ENCODE peak calls at places on chromosomes 11 and 22, in seven cellular contexts. S, J, M, L, H, D and P are unnamed samples.

GRCh38 chr22:12601870-12602779 is 2925.9 kb upstream of the OR11H1 start:
- DNase-seq in S (no peak), L (no peak), D (peak; percentile 61), M (no peak), H (no peak), J (peak; percentile 95), P (no peak)

GRCh38 chr11:121661796-121662508 is 209.2 kb upstream of the SORL1-AS1 start:
- DNase-seq in S (no peak), L (no peak), H (no peak), D (no peak), J (no peak), M (no peak), P (no peak)

GRCh38 chr11:45343988-45344387 is 57.8 kb upstream of the SYT13 start:
- DNase-seq in M (no peak), H (no peak), J (no peak), D (no peak), S (no peak), L (no peak), P (no peak)

GRCh38 chr11:118841469-118842222 is 42.0 kb upstream of the CXCR5 start:
- DNase-seq in J (no peak), H (peak; percentile 64), D (peak; percentile 49), M (no peak), L (no peak), S (no peak), P (no peak)

GRCh38 chr11:21774212-21774611 is 418.7 kb upstream of the ANO5 start:
- DNase-seq in J (no peak), S (no peak), L (no peak), H (no peak), M (no peak), D (no peak), P (no peak)

GRCh38 chr22:49099496-49100124 is 728.1 kb downstream of the BRD1 start:
- DNase-seq in M (no peak), H (no peak), D (no peak), J (no peak), L (no peak), S (peak; percentile 45), P (no peak)

GRCh38 chr11:118641463-118642019 is 34.1 kb downstream of the PHLDB1 start:
- DNase-seq in H (no peak), L (no peak), S (no peak), D (no peak), J (no peak), M (no peak), P (no peak)

GRCh38 chr11:6695377-6695776 is 12.2 kb upstream of the MRPL17 start:
- DNase-seq in D (no peak), H (no peak), J (no peak), L (no peak), M (no peak), S (no peak), P (no peak)

GRCh38 chr22:38114484-38115398 is 4.3 kb upstream of the BAIAP2L2 start:
- DNase-seq in L (peak; percentile 95), D (peak; percentile 38), H (no peak), J (peak; percentile 77), S (peak; percentile 37), M (peak; percentile 99), P (peak; percentile 96)

GRCh38 chr22:36938028-36938425 is 24.6 kb downstream of the CSF2RB start:
- DNase-seq in H (no peak), J (no peak), M (no peak), L (no peak), D (no peak), S (no peak), P (no peak)

GRCh38 chr11:57798905-57799559 is 37.4 kb downstream of the CTNND1 start:
- DNase-seq in J (peak; percentile 59), D (peak; percentile 69), S (peak; percentile 94), M (no peak), L (no peak), H (no peak), P (no peak)

GRCh38 chr11:2220173-2220771 is 48.7 kb upstream of the TH start:
- DNase-seq in M (no peak), D (no peak), S (no peak), H (no peak), L (no peak), J (no peak), P (no peak)
- TF ChIP-seq SP1 in M (no peak), D (no peak), S (no peak), H (no peak), L (no peak), J (no peak), P (no peak)

GRCh38 chr22:19877626-19878339 is 23.1 kb upstream of the GNB1L start:
- DNase-seq in M (peak; percentile 39), H (no peak), D (no peak), J (no peak), S (no peak), L (peak; percentile 9), P (no peak)
- TF ChIP-seq SP1 in M (no peak), H (no peak), D (no peak), J (no peak), S (no peak), L (no peak), P (no peak)

DNA sequence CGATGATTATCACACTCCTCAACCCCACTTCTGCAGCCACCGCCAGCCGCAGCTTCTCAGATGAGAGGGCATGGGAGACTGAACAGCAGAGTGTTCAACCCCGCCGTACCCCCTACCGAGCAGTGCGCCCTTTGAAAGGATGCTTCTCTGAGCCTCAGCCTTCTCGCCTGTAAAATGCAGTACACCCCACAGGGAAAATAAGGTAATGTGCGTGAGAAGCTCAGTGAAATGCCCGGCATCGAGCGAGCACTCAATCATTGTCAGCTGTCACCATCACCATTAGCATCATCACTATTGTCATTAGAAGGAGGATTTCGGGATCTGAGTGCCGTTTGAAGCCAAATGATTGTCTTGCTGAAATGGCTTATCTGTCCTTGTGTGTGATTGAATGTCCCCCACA is 13.6 kb downstream of the TRIM29 start:
- DNase-seq in J (no peak), H (no peak), L (no peak), S (no peak), D (no peak), M (no peak), P (no peak)
- TF ChIP-seq SP1 in J (no peak), H (no peak), L (no peak), S (no peak), D (no peak), M (no peak), P (no peak)

GRCh38 chr11:113675003-113675471 is 31.1 kb downstream of the TMPRSS5 start:
- DNase-seq in J (peak; percentile 45), H (peak; percentile 73), M (no peak), D (no peak), S (no peak), L (no peak), P (no peak)
- TF ChIP-seq SP1 in J (no peak), H (no peak), M (no peak), D (no peak), S (no peak), L (no peak), P (no peak)

DNA sequence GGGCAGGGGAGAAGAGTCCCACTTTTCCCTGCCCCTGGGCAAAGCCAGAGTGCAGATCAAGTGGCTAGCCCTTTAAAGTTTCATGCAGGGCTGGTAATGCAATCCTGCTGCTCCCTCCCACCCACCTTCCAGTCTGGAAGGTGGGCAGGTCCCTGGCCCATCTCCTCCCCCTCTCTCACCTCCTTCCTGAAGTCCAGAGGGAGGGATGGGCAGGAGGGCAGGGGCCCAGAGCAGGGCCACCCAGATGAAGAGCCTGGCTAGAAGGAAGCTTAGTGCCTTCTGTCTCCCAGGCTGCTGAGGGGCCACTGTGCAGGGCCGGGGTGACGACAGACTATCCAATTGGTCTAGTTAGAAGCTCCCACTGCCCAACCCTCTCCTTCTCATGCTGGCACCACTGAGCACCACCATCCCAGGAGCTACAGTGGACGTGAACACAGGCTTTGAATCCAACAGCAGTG is 10.7 kb downstream of the TSKU start:
- DNase-seq in M (peak; percentile 41), L (no peak), D (no peak), J (no peak), H (no peak), S (no peak), P (no peak)
- TF ChIP-seq SP1 in M (no peak), L (no peak), D (no peak), J (no peak), H (no peak), S (no peak), P (no peak)